ENCODE peak calls at places on chromosomes 1 and 21, in seven cellular contexts. P, B, T, D, J, A and Y are unnamed samples.

GRCh38 chr1:30315185-30315960 is 408.0 kb downstream of the MATN1 start:
- DNase-seq in P (peak; percentile 9), T (peak; percentile 10), J (no peak), D (no peak), A (no peak), B (no peak), Y (peak; percentile 7)

GRCh38 chr1:32568929-32569328 is 29.7 kb downstream of the ZBTB8A start:
- DNase-seq in T (no peak), P (no peak), A (no peak), J (no peak), D (no peak), B (no peak), Y (no peak)

GRCh38 chr1:181087400-181087901 is 1.0 kb upstream of the IER5 start:
- DNase-seq in J (no peak), D (no peak), T (no peak), A (no peak), P (no peak), B (no peak), Y (no peak)

GRCh38 chr1:66480162-66480561 is 53.8 kb upstream of the SGIP1 start:
- DNase-seq in P (no peak), T (no peak), B (no peak), A (no peak), J (no peak), D (no peak), Y (no peak)

GRCh38 chr1:242196101-242196500 is 197.2 kb upstream of the MAP1LC3C start:
- DNase-seq in P (no peak), T (no peak), D (no peak), A (no peak), B (no peak), J (no peak), Y (no peak)

GRCh38 chr1:212701910-212702309 is 2.3 kb upstream of the BATF3 start:
- DNase-seq in T (no peak), B (no peak), D (no peak), A (no peak), P (peak; percentile 32), J (no peak), Y (peak; percentile 37)

GRCh38 chr1:221458430-221459156 is 283.3 kb downstream of the DUSP10 start:
- DNase-seq in P (no peak), B (no peak), D (peak; percentile 78), A (no peak), T (no peak), J (no peak), Y (no peak)

GRCh38 chr1:4512622-4513021 is 141.8 kb upstream of the AJAP1 start:
- DNase-seq in B (peak; percentile 81), T (no peak), D (no peak), A (no peak), J (no peak), P (no peak), Y (no peak)

GRCh38 chr1:181255270-181255929 is 166.9 kb downstream of the IER5 start:
- DNase-seq in J (peak; percentile 83), T (no peak), A (no peak), B (peak; percentile 65), P (peak; percentile 71), D (peak; percentile 9), Y (no peak)

GRCh38 chr21:24583473-24583872 is 1023.8 kb downstream of the MRPL39 start:
- DNase-seq in T (no peak), B (no peak), D (no peak), P (no peak), J (no peak), A (no peak), Y (no peak)

GRCh38 chr1:179816196-179816960 is 61.2 kb downstream of the TOR1AIP2 start:
- DNase-seq in D (no peak), T (no peak), A (no peak), B (peak; percentile 73), J (no peak), P (no peak), Y (no peak)

GRCh38 chr1:56576880-56577858 is 2.2 kb downstream of the PLPP3 start:
- DNase-seq in D (peak; percentile 49), A (peak; percentile 56), J (peak; percentile 58), T (no peak), B (no peak), P (peak; percentile 24), Y (peak; percentile 29)

GRCh38 chr1:219812491-219813221 is 115.7 kb downstream of the SLC30A10 start:
- DNase-seq in T (no peak), P (peak; percentile 69), J (peak; percentile 98), A (peak; percentile 87), B (no peak), D (peak; percentile 62), Y (no peak)

GRCh38 chr1:86773331-86774288 is 69.2 kb downstream of the SH3GLB1 start:
- DNase-seq in D (no peak), B (no peak), P (no peak), A (no peak), J (peak; percentile 68), T (no peak), Y (no peak)

GRCh38 chr1:52978045-52978444 is 51.0 kb downstream of the SCP2 start:
- DNase-seq in J (no peak), T (no peak), A (no peak), B (no peak), D (no peak), P (no peak), Y (no peak)
- H3K36me3 ChIP-seq in J (peaks cover 24% of the 10 kb centered on the region), T (peaks cover 83% of the 10 kb centered on the region), A (no peaks in the 10 kb centered on the region), B (peaks cover 9% of the 10 kb centered on the region), D (peaks cover 5% of the 10 kb centered on the region), P (no peaks in the 10 kb centered on the region), Y (no peaks in the 10 kb centered on the region)

DNA sequence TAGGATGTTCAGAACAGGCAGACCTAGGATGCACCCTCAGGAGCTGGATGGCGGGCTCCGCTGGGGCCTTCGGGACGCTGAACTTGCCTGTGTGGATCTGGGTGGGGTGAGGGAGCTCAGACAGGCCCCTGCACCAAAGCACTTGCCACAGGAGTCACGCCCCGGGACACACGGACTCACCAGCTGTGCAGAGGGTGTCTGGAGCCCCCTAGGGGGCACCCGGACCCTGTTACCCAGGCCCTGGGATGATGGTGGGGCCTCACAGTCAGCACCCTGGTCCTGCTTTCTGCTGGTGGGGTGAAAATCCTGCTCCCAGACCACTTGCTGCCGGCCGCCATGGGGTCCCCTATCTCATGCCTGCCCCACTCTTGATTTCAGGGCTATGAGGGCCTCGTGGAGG is 10.8 kb downstream of the PFKL start:
- DNase-seq in B (no peak), P (no peak), J (no peak), D (no peak), T (no peak), A (no peak), Y (no peak)
- H3K36me3 ChIP-seq in B (peaks cover 43% of the 10 kb centered on the region), P (peaks cover 30% of the 10 kb centered on the region), J (peaks cover 25% of the 10 kb centered on the region), D (peaks cover 92% of the 10 kb centered on the region), T (peaks cover 93% of the 10 kb centered on the region), A (peaks cover 16% of the 10 kb centered on the region), Y (peaks cover 19% of the 10 kb centered on the region)

DNA sequence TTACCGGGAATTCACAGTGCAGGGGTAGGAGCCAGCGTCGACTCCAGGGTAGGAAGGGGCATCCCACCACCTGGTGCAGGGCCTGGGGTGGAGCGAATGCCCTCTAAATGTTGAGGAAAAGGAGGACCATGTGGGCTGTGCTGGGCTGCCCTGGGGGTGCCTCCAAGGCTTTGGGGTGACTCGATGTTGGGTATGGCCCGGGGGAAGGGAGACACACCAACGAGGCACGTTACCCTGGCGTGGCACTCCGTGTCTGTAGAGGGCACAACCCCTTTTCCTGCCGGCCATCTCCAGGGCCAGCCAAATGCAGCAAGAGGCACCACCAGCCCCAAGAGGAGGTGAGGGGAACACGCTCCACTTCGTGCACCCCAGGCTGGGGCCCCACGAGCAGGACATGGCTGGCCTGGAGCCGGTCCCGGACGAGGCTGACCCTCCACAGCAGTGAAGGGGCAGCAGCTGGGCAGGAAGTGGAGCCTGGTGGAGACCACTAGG is 11.2 kb downstream of the ACTRT2 start:
- DNase-seq in B (peak; percentile 49), A (no peak), P (no peak), T (no peak), J (no peak), D (no peak), Y (no peak)
- H3K36me3 ChIP-seq in B (no peaks in the 10 kb centered on the region), A (no peaks in the 10 kb centered on the region), P (no peaks in the 10 kb centered on the region), T (no peaks in the 10 kb centered on the region), J (no peaks in the 10 kb centered on the region), D (no peaks in the 10 kb centered on the region), Y (no peaks in the 10 kb centered on the region)

GRCh38 chr1:19198820-19199219 is 11.2 kb downstream of the UBR4 start:
- DNase-seq in J (no peak), A (no peak), P (no peak), D (no peak), B (no peak), T (no peak), Y (no peak)
- H3K36me3 ChIP-seq in J (peaks cover 39% of the 10 kb centered on the region), A (peaks cover 61% of the 10 kb centered on the region), P (peaks cover 63% of the 10 kb centered on the region), D (peaks cover 14% of the 10 kb centered on the region), B (peaks cover 47% of the 10 kb centered on the region), T (peaks cover 79% of the 10 kb centered on the region), Y (peaks cover 11% of the 10 kb centered on the region)

GRCh38 chr1:59397459-59397858 is 100.6 kb downstream of the FGGY start:
- DNase-seq in J (no peak), B (no peak), T (no peak), A (no peak), P (no peak), D (no peak), Y (peak; percentile 21)
- H3K36me3 ChIP-seq in J (no peaks in the 10 kb centered on the region), B (no peaks in the 10 kb centered on the region), T (no peaks in the 10 kb centered on the region), A (no peaks in the 10 kb centered on the region), P (no peaks in the 10 kb centered on the region), D (no peaks in the 10 kb centered on the region), Y (no peaks in the 10 kb centered on the region)

DNA sequence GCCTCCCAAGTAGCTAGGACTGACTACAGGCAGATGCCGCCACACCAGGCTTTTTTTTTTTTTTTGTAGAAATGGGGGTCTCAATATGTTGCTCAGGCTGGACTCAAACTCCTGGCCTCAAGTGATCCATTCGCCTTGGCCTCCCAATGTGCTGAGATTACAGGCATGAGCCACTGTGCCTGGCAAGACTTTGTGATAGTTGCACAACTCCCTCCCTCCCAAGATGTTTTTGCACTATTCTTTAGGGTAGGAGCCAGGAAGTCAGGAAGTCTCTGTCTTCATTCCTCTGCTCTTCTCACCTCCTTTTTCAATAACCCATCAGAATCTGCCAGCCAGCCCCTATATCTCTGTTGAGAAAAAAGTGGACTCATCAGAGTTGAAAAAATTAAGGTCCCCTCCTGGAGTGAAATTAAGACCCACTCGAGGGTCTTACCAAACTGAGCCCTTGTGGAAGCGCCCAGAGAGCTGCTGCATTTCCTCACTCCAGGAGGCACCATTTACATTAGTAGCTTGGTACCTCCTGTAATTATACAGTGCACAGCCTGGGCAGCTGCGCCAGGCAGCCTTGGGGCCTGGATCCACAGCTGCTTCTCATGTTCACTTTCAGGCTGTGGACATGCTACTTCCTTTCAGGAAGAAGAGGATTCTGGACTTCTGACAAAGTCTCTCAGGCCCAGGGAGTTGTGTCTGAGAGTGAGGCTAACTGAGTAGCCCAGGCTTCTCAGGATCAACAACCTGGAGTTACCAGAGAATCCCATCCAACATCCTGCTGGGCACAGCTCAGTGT is 24.0 kb downstream of the TCEA3 start:
- DNase-seq in J (no peak), P (no peak), B (peak; percentile 83), T (no peak), D (no peak), A (no peak), Y (no peak)
- H3K36me3 ChIP-seq in J (no peaks in the 10 kb centered on the region), P (no peaks in the 10 kb centered on the region), B (peaks cover 8% of the 10 kb centered on the region), T (peaks cover 31% of the 10 kb centered on the region), D (no peaks in the 10 kb centered on the region), A (peaks cover 2% of the 10 kb centered on the region), Y (no peaks in the 10 kb centered on the region)

DNA sequence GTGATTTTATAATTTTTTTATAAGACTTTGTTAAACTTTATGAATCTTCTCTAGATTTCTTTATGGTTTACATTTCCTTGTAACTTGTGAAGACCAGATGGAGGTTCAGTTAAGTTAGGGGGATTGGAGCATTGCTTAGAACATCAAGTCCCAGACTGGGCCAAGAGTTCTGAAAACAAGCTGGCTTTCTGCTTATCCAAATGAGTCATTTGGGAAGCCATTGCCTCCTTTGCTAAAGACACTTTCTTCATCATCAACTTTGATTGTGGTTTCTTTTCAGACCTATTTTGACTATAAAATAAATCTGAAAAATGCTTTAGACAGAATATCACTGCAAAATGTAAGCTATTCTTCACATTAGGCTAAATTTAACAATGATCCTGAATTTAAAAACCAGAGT is 446.8 kb downstream of the USP25 start:
- DNase-seq in T (no peak), B (no peak), J (no peak), P (no peak), D (no peak), A (no peak), Y (no peak)
- H3K36me3 ChIP-seq in T (no peaks in the 10 kb centered on the region), B (no peaks in the 10 kb centered on the region), J (no peaks in the 10 kb centered on the region), P (no peaks in the 10 kb centered on the region), D (no peaks in the 10 kb centered on the region), A (no peaks in the 10 kb centered on the region), Y (no peaks in the 10 kb centered on the region)